ENCODE peak calls at places on chromosome 20, in six cellular contexts. C is CD8-positive, alpha-beta T cell; H is naive thymus-derived CD4-positive, alpha-beta T cell; N is kidney epithelial cell; E is astrocyte of the spinal cord; F is CD4-positive, CD25-positive, alpha-beta regulatory T cell. Q is an unnamed sample.

GRCh38 chr20:48822879-48823385 is 4.9 kb downstream of the PREX1 start:
- DNase-seq in H (no peak), C (no peak), F (peak), N (no peak), E (peak), Q (no peak)

GRCh38 chr20:37137547-37137946 is 41.6 kb upstream of the RPN2 start:
- DNase-seq in N (no peak), C (no peak), E (no peak), F (no peak), H (no peak), Q (no peak)

GRCh38 chr20:5933802-5934436 is 16.4 kb downstream of the TRMT6 start:
- DNase-seq in E (no peak), F (peak), C (no peak), N (no peak), H (no peak), Q (peak)

GRCh38 chr20:35327074-35327976 is 35.1 kb upstream of the FAM83C start:
- DNase-seq in N (no peak), H (no peak), F (no peak), E (no peak), C (no peak), Q (no peak)

GRCh38 chr20:22836877-22837276 is 198.2 kb upstream of the SSTR4 start:
- DNase-seq in C (no peak), F (no peak), H (no peak), E (no peak), N (no peak), Q (no peak)

GRCh38 chr20:38108438-38109024 is 56.5 kb downstream of the TGM2 start:
- DNase-seq in H (no peak), E (peak), C (no peak), F (no peak), N (no peak), Q (no peak)

GRCh38 chr20:25259358-25259757 is 11.5 kb downstream of the PYGB start:
- DNase-seq in N (no peak), F (no peak), C (no peak), E (no peak), H (no peak), Q (no peak)

GRCh38 chr20:60105404-60105803 is 147.2 kb downstream of the CDH26 start:
- DNase-seq in N (no peak), E (no peak), H (no peak), C (no peak), F (no peak), Q (no peak)

GRCh38 chr20:41247523-41248370 is 69.8 kb downstream of the ZHX3 start:
- DNase-seq in E (peak), N (no peak), H (no peak), F (no peak), C (no peak), Q (no peak)
- H3K4me3 ChIP-seq in E (no peak), N (no peak), H (no peak), F (no peak), C (no peak), Q (no peak)

GRCh38 chr20:58792426-58792825 is 58.3 kb downstream of the GNAS-AS1 start:
- DNase-seq in E (no peak), F (no peak), H (no peak), C (no peak), N (no peak), Q (no peak)

GRCh38 chr20:58793512-58794420 is 56.9 kb downstream of the GNAS-AS1 start:
- DNase-seq in H (no peak), C (no peak), F (no peak), E (no peak), N (no peak), Q (no peak)

GRCh38 chr20:58788896-58789295 is 61.8 kb downstream of the GNAS-AS1 start:
- DNase-seq in F (no peak), N (no peak), E (no peak), C (no peak), H (no peak), Q (no peak)

GRCh38 chr20:58787211-58788067 is 63.3 kb downstream of the GNAS-AS1 start:
- DNase-seq in E (no peak), C (no peak), N (no peak), H (no peak), F (no peak), Q (no peak)

DNA sequence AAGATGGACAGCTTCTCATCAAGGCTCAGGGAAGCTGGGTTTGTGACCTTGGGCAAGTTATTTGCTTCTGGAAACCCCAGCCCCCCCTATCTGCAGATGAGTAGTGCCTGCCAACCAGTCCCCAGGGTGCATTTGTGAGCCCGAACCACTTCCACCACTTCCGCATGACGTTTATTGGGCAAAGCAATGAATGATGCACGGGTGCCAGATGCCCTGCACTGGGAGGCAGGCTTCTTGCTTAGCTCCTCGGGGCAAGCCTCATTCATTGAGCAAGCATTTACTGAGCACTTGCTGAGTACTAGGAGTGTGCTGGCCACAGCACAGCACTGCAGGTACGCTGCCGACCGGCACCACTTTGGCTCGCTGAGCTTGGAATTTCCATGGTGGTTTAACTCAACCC is 60.3 kb downstream of the GNAS-AS1 start:
- DNase-seq in E (no peak), C (no peak), N (no peak), H (no peak), F (no peak), Q (no peak)
- H3K4me3 ChIP-seq in E (no peak), C (no peak), N (no peak), H (no peak), F (no peak), Q (no peak)

GRCh38 chr20:62991863-62992262 is 14.9 kb downstream of the BHLHE23 start:
- DNase-seq in E (no peak), N (no peak), C (no peak), H (no peak), F (no peak), Q (no peak)
- H3K4me3 ChIP-seq in E (no peak), N (no peak), C (no peak), H (no peak), F (no peak), Q (no peak)

GRCh38 chr20:19633985-19634384 is 124.1 kb upstream of the RIN2 start:
- DNase-seq in E (peak), H (no peak), F (no peak), C (no peak), N (no peak), Q (no peak)

GRCh38 chr20:19626896-19627295 is 131.2 kb upstream of the RIN2 start:
- DNase-seq in N (no peak), E (no peak), H (no peak), F (no peak), C (no peak), Q (no peak)

GRCh38 chr20:19628570-19629134 is 129.4 kb upstream of the RIN2 start:
- DNase-seq in C (peak), H (peak), F (peak), N (peak), E (peak), Q (peak)

GRCh38 chr20:19625416-19625815 is 132.6 kb upstream of the RIN2 start:
- DNase-seq in N (no peak), E (no peak), C (no peak), F (no peak), H (no peak), Q (no peak)

GRCh38 chr20:19631410-19631809 is 126.6 kb upstream of the RIN2 start:
- DNase-seq in H (no peak), F (no peak), N (no peak), E (no peak), C (no peak), Q (no peak)
- H3K4me3 ChIP-seq in H (no peak), F (no peak), N (no peak), E (no peak), C (no peak), Q (no peak)

GRCh38 chr20:58794510-58795180 is 56.1 kb downstream of the GNAS-AS1 start:
- DNase-seq in H (no peak), N (no peak), F (no peak), E (no peak), C (no peak), Q (no peak)
- H3K4me3 ChIP-seq in H (no peak), N (no peak), F (no peak), E (no peak), C (no peak), Q (no peak)

GRCh38 chr20:19784511-19785172 is 26.6 kb downstream of the RIN2 start:
- DNase-seq in C (no peak), H (no peak), E (peak), F (peak), N (peak), Q (peak)

GRCh38 chr20:19783966-19784401 is 25.9 kb downstream of the RIN2 start:
- DNase-seq in H (no peak), E (peak), F (no peak), N (no peak), C (no peak), Q (no peak)

GRCh38 chr20:19785886-19786285 is 27.8 kb downstream of the RIN2 start:
- DNase-seq in C (no peak), E (no peak), F (no peak), H (no peak), N (no peak), Q (no peak)

GRCh38 chr20:19786311-19786710 is 28.3 kb downstream of the RIN2 start:
- DNase-seq in E (peak), N (peak), H (no peak), C (no peak), F (no peak), Q (no peak)

DNA sequence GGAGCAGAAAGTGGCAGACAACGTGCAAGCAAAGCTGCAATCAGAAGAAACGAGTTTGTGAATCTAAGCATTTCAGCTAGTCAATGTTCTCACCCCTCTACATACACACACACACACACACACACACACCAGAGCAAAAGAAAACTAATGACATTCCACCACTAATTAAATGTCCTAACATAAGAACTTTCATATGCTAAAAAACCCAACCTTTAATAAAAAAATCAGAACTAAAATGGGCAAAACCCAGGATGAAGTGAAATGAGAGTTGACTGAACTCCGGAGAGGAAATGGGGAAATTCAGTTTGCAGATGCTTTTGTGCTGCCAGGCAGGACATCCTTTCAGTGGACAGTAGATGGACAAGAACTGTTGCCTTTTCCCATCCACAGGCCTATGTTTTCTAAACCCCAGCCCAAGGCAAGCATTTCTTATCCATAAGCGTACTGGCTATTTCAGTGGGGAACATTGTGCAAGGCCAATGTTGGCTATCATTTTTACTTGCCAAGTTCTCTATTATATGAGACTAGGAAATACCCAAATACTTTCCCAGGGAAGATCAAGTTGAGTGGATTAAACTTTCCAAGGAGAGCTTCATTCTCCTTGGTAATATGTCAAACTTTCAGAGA is 27.2 kb downstream of the RIN2 start:
- DNase-seq in H (no peak), F (no peak), N (no peak), E (peak), C (no peak), Q (no peak)
- H3K4me3 ChIP-seq in H (no peak), F (no peak), N (no peak), E (no peak), C (no peak), Q (no peak)

GRCh38 chr20:46894971-46895905 is 595 bp downstream of the EYA2 start:
- DNase-seq in F (no peak), N (no peak), C (no peak), H (no peak), E (peak), Q (no peak)
- H3K4me3 ChIP-seq in F (no peak), N (no peak), C (no peak), H (no peak), E (peak), Q (no peak)

GRCh38 chr20:4925842-4926530 is 75.3 kb downstream of the SLC23A2 start:
- DNase-seq in C (no peak), N (peak), F (no peak), E (peak), H (no peak), Q (no peak)
- H3K4me3 ChIP-seq in C (no peak), N (no peak), F (no peak), E (no peak), H (no peak), Q (no peak)

DNA sequence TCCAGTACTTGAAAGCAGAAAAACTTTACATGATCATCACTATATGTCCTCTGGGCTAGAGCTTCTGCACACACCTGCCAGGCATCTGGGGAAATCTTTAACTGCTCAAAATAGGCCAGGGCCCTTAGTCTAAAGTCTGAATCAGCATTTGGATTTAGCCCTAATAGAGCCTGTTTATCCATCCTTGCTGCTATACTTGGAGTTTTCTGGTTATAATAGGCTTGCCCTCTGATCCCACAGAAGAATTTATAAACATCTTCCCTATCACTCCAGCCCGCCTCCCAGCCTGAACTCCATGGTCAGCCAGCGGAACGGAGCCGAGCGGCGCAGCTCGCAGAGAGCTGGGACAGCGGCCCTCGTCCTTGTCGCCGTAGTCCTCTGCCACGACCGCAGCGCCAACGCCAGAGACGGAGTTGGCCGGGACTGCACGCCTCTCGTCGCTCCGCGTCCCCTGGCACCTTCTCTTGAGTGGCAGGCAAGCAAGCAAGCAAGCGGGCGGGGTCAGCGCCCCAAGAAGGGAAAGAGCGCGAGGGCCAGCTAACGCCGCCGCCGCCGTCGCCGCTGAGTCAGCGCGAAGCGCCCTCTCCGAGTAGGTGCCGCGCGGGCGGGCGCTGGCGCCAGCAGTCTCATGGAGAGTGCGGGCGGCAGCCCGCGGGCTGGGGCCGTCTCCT is 25.4 kb upstream of the ASIP start:
- DNase-seq in E (peak), H (peak), F (peak), N (peak), C (peak), Q (no peak)
- H3K4me3 ChIP-seq in E (peak), H (no peak), F (no peak), N (peak), C (no peak), Q (no peak)

DNA sequence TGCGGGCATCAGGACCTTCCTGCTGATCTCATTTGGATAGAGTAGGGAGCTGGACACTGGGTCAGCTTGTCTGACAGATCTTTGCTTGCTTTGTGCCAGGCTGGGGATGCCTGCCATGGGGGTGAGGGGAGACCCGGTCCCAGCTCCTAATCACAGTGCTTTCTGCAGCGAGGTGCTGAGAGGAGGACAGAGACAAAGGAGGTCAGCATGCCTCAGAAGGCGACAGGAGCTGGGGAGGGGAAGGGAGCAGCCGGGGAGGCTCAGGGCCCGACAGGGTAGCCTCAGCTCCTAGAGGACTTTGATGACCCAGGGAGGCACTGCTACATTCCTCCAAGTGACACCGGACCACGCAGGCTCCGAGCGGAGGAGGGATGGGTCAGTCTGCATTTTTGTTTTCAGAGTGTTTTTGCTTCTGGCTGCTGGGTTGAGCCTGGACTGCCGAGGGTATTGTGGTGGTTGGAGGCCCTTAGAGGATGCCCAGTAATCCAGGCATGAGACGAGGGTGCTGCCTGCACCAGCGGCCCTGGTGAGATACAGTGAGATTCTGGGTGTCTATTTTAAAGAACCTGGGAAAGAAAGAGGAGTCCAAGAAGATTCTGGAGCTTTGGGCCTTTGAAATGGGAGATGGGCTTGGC is 7.8 kb downstream of the RBM38 start:
- DNase-seq in C (no peak), N (no peak), H (no peak), F (no peak), E (no peak), Q (no peak)
- H3K4me3 ChIP-seq in C (peak), N (no peak), H (peak), F (peak), E (no peak), Q (peak)

Q was measured in Jurkat, Clone E6-1.